ENCODE peak calls at places on chromosomes 7 and 10, in four cellular contexts. N is naive thymus-derived CD4-positive, alpha-beta T cell; H is colonic mucosa; I is fibroblast of pulmonary artery. C is an unnamed sample.

GRCh38 chr10:102422586-102423129 is 2.0 kb downstream of the FBXL15 start:
- DNase-seq in N (no peak), H (peak), I (peak), C (peak)

GRCh38 chr7:128890306-128891109 is 20.0 kb downstream of the KCP start:
- DNase-seq in N (no peak), H (peak), I (no peak), C (no peak)

GRCh38 chr10:121532465-121532864 is 65.8 kb downstream of the FGFR2 start:
- DNase-seq in N (no peak), H (no peak), I (no peak), C (no peak)

GRCh38 chr7:7176421-7177043 is 5.8 kb upstream of the C1GALT1 start:
- DNase-seq in N (no peak), H (no peak), I (peak), C (no peak)

GRCh38 chr7:114938785-114939184 is 16.9 kb downstream of the MDFIC start:
- DNase-seq in N (no peak), H (no peak), I (no peak), C (no peak)

GRCh38 chr7:6718124-6718523 is 11.4 kb upstream of the ZNF12 start:
- DNase-seq in N (no peak), H (no peak), I (no peak), C (no peak)

GRCh38 chr10:61751599-61751998 is 88.9 kb downstream of the CABCOCO1 start:
- DNase-seq in N (no peak), H (no peak), I (no peak), C (no peak)

GRCh38 chr7:3260425-3260762 is 40.7 kb upstream of the SDK1 start:
- DNase-seq in N (no peak), H (no peak), I (peak), C (no peak)

GRCh38 chr10:45374451-45375052 is 536 bp downstream of the ALOX5 start:
- DNase-seq in N (no peak), H (no peak), I (no peak), C (no peak)

GRCh38 chr7:117458977-117459583 is 20.7 kb upstream of the CFTR start:
- DNase-seq in N (no peak), H (no peak), I (peak), C (no peak)

GRCh38 chr10:102769375-102770107 is 25.8 kb downstream of the WBP1L start:
- DNase-seq in N (no peak), H (no peak), I (no peak), C (no peak)

GRCh38 chr10:79982486-79982800 is 33.5 kb upstream of the SFTPD start:
- DNase-seq in N (no peak), H (no peak), I (peak), C (no peak)

GRCh38 chr10:86258488-86258887 is 108.1 kb downstream of the GRID1 start:
- DNase-seq in N (no peak), H (no peak), I (peak), C (no peak)

GRCh38 chr7:81684513-81685262 is 85.2 kb downstream of the HGF start:
- DNase-seq in N (no peak), H (peak), I (peak), C (peak)

GRCh38 chr10:75730847-75731246 is 299.4 kb downstream of the LRMDA start:
- DNase-seq in N (no peak), H (no peak), I (no peak), C (no peak)

DNA sequence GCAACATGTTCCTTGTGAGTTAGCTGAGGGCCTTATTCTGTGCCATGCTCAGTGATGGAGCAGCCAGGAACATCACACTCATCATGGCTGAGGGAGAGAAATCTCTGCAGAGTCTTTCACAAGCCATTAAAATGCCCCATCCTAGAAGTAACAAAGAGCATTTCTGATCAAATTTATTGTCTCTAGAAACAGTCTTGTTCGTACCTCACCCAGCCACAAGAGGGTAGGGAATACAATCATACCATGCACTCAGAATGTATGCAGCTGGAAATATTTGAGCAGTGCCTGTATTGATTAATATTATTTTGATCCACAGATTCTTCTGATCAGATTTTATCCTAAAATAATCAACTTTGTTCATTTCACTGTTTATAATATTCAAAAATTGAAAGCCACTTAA is 17.3 kb downstream of the VPS26A start:
- DNase-seq in N (no peak), H (no peak), I (no peak), C (no peak)
- H3K4me3 ChIP-seq in N (no peak), H (no peak), I (no peak), C (no peak)

DNA sequence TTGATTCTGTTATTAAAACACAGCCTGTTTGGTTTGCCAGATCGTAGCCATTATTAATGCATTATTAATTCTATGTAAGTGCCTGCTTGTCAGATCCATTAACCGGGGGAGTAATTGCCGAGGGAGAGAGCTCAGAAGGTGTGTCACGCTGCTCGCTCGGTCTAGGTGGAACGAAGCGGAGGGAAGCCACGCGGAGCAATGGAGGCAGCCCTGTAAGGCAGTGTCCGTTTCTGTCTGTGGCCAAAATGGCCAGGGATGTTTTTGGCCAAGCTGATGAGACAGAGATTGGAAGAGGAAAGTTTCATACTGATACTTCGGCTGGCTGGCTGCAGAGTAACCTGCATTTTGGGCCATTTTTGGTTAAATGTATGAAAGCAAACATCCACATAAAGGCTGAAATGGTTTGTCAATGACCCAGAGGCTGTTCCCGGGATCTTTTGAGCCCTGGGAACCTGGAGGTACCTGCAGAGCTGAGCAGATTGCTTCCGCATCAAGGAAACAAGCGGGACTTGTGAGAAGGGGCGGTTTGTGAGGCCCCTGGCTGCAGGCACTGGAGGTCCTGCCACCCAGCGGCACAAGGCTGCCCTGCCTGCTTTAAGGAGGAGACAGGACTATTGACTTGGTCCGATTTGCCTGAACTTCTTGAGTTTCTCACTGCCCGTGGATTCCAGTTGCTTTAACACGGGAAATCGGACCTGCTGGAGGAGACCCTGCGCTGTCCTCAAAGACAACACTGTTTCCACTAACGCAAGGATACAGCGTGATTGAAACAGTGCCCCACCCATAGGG is 129.9 kb downstream of the DNAJB6 start:
- DNase-seq in N (no peak), H (peak), I (no peak), C (no peak)
- H3K4me3 ChIP-seq in N (no peak), H (no peak), I (no peak), C (no peak)

GRCh38 chr7:55109384-55110167 is 90.8 kb downstream of the EGFR start:
- DNase-seq in N (no peak), H (no peak), I (peak), C (no peak)

GRCh38 chr7:55108818-55109217 is 90.0 kb downstream of the EGFR start:
- DNase-seq in N (no peak), H (no peak), I (no peak), C (no peak)

GRCh38 chr7:55105952-55106351 is 87.1 kb downstream of the EGFR start:
- DNase-seq in N (no peak), H (no peak), I (no peak), C (no peak)

GRCh38 chr7:55107946-55108345 is 89.1 kb downstream of the EGFR start:
- DNase-seq in N (no peak), H (no peak), I (peak), C (no peak)

DNA sequence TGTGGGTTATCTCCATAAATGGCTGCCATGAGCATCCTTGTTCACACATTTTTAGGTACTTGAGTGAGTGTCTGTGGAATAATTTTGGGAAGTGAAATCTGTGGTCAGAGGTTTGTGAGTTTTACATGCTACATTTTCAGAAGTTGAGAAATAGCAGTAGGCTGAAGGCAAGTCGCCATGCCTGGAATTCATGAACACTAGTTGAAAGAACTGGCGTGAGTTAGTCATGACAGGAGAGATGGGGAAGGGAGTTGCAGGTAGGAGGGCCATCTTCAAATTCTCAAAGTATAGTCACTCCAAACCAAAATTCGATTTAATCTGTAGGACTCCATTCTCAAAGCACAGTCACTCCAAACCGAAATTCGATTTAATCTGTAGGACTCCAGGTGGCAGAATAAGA is 89.6 kb downstream of the EGFR start:
- DNase-seq in N (no peak), H (no peak), I (no peak), C (no peak)
- H3K4me3 ChIP-seq in N (no peak), H (no peak), I (no peak), C (no peak)

GRCh38 chr10:100896876-100897461 is 15.8 kb upstream of the SLF2 start:
- DNase-seq in N (no peak), H (no peak), I (no peak), C (no peak)

GRCh38 chr10:100895896-100896295 is 16.9 kb upstream of the SLF2 start:
- DNase-seq in N (no peak), H (no peak), I (no peak), C (no peak)

GRCh38 chr10:100899181-100899580 is 13.6 kb upstream of the SLF2 start:
- DNase-seq in N (no peak), H (no peak), I (no peak), C (no peak)

GRCh38 chr10:100895346-100895745 is 17.4 kb upstream of the SLF2 start:
- DNase-seq in N (no peak), H (peak), I (no peak), C (no peak)

GRCh38 chr10:100897976-100898375 is 14.8 kb upstream of the SLF2 start:
- DNase-seq in N (no peak), H (no peak), I (no peak), C (no peak)
- H3K4me3 ChIP-seq in N (no peak), H (no peak), I (no peak), C (no peak)

GRCh38 chr10:4519691-4520402 is 306.2 kb upstream of the AKR1E2 start:
- DNase-seq in N (no peak), H (no peak), I (peak), C (peak)
- H3K4me3 ChIP-seq in N (no peak), H (no peak), I (no peak), C (no peak)

GRCh38 chr10:132666733-132667612 is 119.0 kb downstream of the NKX6-2 start:
- DNase-seq in N (no peak), H (no peak), I (peak), C (no peak)
- H3K4me3 ChIP-seq in N (no peak), H (no peak), I (peak), C (no peak)

GRCh38 chr7:140697447-140698143 is 1.1 kb downstream of the NDUFB2 start:
- DNase-seq in N (no peak), H (no peak), I (peak), C (no peak)

GRCh38 chr7:140696024-140696678 is 357 bp upstream of the NDUFB2 start:
- DNase-seq in N (no peak), H (peak), I (peak), C (no peak)

GRCh38 chr7:140696679-140697446 is at the start of gene NDUFB2:
- DNase-seq in N (peak), H (peak), I (peak), C (peak)

GRCh38 chr7:140695381-140695780 is 1.1 kb upstream of the NDUFB2 start:
- DNase-seq in N (no peak), H (no peak), I (no peak), C (no peak)

DNA sequence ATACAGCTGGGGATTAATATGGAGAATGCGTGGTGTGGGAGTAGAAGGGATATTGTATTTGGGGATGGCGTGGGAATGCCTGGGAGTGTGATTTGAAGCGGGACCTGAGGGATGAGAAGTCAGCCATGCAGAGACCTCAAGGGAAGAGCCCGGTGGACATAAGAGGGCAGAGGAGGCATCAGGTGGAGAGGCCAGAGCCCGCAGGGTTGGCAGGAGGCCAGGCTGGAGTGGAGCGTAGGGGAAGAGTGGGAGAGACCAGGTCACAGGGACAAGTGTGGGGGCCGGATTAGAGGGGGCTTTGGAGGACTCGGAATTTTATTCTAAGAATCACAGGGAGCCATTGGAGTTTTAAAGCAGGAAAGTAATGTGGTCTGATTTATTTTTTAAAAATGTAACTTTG is 2.0 kb downstream of the NDUFB2 start:
- DNase-seq in N (no peak), H (no peak), I (no peak), C (no peak)
- H3K4me3 ChIP-seq in N (no peak), H (no peak), I (no peak), C (no peak)

DNA sequence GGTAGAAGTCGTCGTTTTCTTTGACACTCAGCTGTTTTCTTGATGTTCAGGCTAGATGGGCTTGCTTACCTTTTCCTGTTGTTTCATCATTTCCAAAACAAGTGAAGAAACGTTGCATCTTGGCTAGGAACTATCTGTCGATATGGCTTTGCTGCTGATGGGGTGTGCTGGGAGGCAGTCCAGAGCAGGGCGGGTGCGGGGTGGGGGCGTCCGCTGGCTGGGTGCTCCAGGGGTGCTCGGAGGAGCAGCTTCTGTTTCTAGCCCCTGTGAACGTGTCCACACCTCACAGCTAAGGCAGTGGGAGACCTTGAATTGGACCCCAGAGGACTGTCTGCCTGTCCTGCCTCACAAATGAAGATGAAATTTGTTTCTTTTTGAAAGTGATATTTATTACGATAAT is 7.6 kb upstream of the SUN1 start:
- DNase-seq in N (no peak), H (no peak), I (no peak), C (no peak)
- H3K4me3 ChIP-seq in N (no peak), H (no peak), I (no peak), C (no peak)

GRCh38 chr7:5598261-5598761 is 174.7 kb upstream of the TNRC18 start:
- DNase-seq in N (no peak), H (no peak), I (no peak), C (no peak)
- H3K4me3 ChIP-seq in N (no peak), H (no peak), I (no peak), C (no peak)

C was measured in HL-60.